ENCODE peak calls at places on chromosomes 5 and 9, in five cellular contexts. P is ACHN, D is NCI-H2029 treated with DMSO at 0.1 percent for 48 hours, I is T-cell, Q is HFFc6. W is an unnamed sample.

GRCh38 chr9:131853434-131853833 is 113.6 kb upstream of the RAPGEF1 start:
- DNase-seq in P (no peak), D (no peak), I (no peak), Q (no peak), W (no peak)

GRCh38 chr5:9835121-9835770 is 205.1 kb upstream of the TAS2R1 start:
- DNase-seq in P (no peak), D (no peak), I (no peak), Q (no peak), W (peak; percentile 42)

GRCh38 chr9:89631381-89631780 is 26.6 kb downstream of the GADD45G start:
- DNase-seq in P (no peak), D (no peak), I (no peak), Q (no peak), W (no peak)

GRCh38 chr5:177128551-177128976 is 5.0 kb upstream of the NSD1 start:
- DNase-seq in P (peak; percentile 15), D (no peak), I (no peak), Q (no peak), W (no peak)

GRCh38 chr5:392431-392988 is 50.5 kb upstream of the EXOC3 start:
- DNase-seq in P (no peak), D (no peak), I (peak; percentile 32), Q (no peak), W (peak; percentile 48)

GRCh38 chr5:147369742-147370374 is 135.0 kb downstream of the STK32A start:
- DNase-seq in P (peak; percentile 16), D (peak; percentile 6), I (no peak), Q (peak; percentile 22), W (no peak)

GRCh38 chr9:7234144-7234543 is 476.4 kb downstream of the KDM4C start:
- DNase-seq in P (peak; percentile 29), D (no peak), I (no peak), Q (peak; percentile 20), W (peak; percentile 84)

GRCh38 chr5:15008476-15008875 is 136.9 kb upstream of the ANKH start:
- DNase-seq in P (peak; percentile 89), D (peak; percentile 72), I (no peak), Q (peak; percentile 93), W (peak; percentile 52)

GRCh38 chr5:115329475-115329874 is 33.0 kb upstream of the CCDC112 start:
- DNase-seq in P (no peak), D (no peak), I (no peak), Q (no peak), W (peak; percentile 76)

GRCh38 chr5:169494383-169495251 is 89.0 kb upstream of the SPDL1 start:
- DNase-seq in P (no peak), D (no peak), I (no peak), Q (no peak), W (no peak)

GRCh38 chr5:132067451-132067850 is 6.1 kb upstream of the CSF2 start:
- DNase-seq in P (no peak), D (no peak), I (no peak), Q (no peak), W (no peak)

GRCh38 chr5:122701640-122702523 is 73.0 kb upstream of the SNX2 start:
- DNase-seq in P (no peak), D (no peak), I (no peak), Q (no peak), W (no peak)

GRCh38 chr5:61357745-61358144 is 25.7 kb downstream of the ZSWIM6 start:
- DNase-seq in P (no peak), D (no peak), I (no peak), Q (no peak), W (peak; percentile 34)

GRCh38 chr9:99385814-99386279 is 163.8 kb downstream of the SEC61B start:
- DNase-seq in P (no peak), D (no peak), I (no peak), Q (peak; percentile 39), W (no peak)

GRCh38 chr5:3854069-3854741 is 258.6 kb downstream of the IRX1 start:
- DNase-seq in P (no peak), D (no peak), I (no peak), Q (no peak), W (no peak)

GRCh38 chr9:121210536-121210935 is 8.9 kb upstream of the RAB14 start:
- DNase-seq in P (no peak), D (no peak), I (no peak), Q (no peak), W (no peak)

GRCh38 chr5:74141053-74141452 is 499.5 kb downstream of the ENC1 start:
- DNase-seq in P (peak; percentile 1), D (no peak), I (no peak), Q (peak; percentile 51), W (no peak)

GRCh38 chr5:137099651-137100050 is 399.5 kb downstream of the SPOCK1 start:
- DNase-seq in P (no peak), D (no peak), I (no peak), Q (no peak), W (no peak)

GRCh38 chr5:87081511-87082372 is 185.9 kb upstream of the RASA1 start:
- DNase-seq in P (no peak), D (no peak), I (no peak), Q (no peak), W (no peak)

GRCh38 chr9:79955300-79955699 is 383.5 kb downstream of the TLE4 start:
- DNase-seq in P (no peak), D (no peak), I (no peak), Q (no peak), W (no peak)

GRCh38 chr5:68406767-68407232 is 191.2 kb downstream of the PIK3R1 start:
- DNase-seq in P (no peak), D (no peak), I (no peak), Q (no peak), W (no peak)

GRCh38 chr9:69324549-69325401 is at the start of gene ENTREP1:
- DNase-seq in P (peak; percentile 44), D (peak; percentile 33), I (no peak), Q (no peak), W (peak; percentile 77)

GRCh38 chr5:141121563-141121962 is at the start of gene PCDHB4:
- DNase-seq in P (no peak), D (peak; percentile 37), I (no peak), Q (no peak), W (peak; percentile 51)

GRCh38 chr5:166342330-166342891 is 1949.0 kb upstream of the WWC1 start:
- DNase-seq in P (no peak), D (no peak), I (no peak), Q (no peak), W (no peak)

GRCh38 chr9:133305731-133306130 is 30.3 kb downstream of the SURF6 start:
- DNase-seq in P (no peak), D (no peak), I (no peak), Q (no peak), W (no peak)

GRCh38 chr5:177098103-177098771 is 11.5 kb downstream of the FGFR4 start:
- DNase-seq in P (no peak), D (no peak), I (no peak), Q (no peak), W (peak; percentile 32)

GRCh38 chr5:84382363-84383295 is 2.1 kb downstream of the EDIL3 start:
- DNase-seq in P (peak; percentile 69), D (no peak), I (no peak), Q (no peak), W (peak; percentile 69)

GRCh38 chr9:125190371-125190801 is 783 bp upstream of the PPP6C start:
- DNase-seq in P (no peak), D (no peak), I (no peak), Q (no peak), W (no peak)

GRCh38 chr5:63962345-63962744 is at the start of gene HTR1A:
- DNase-seq in P (no peak), D (no peak), I (no peak), Q (no peak), W (no peak)

GRCh38 chr5:132776077-132776931 is 735 bp downstream of the SEPTIN8 start:
- DNase-seq in P (peak; percentile 36), D (no peak), I (no peak), Q (no peak), W (peak; percentile 41)

GRCh38 chr5:176653986-176654385 is 6.7 kb downstream of the TSPAN17 start:
- DNase-seq in P (no peak), D (no peak), I (no peak), Q (no peak), W (no peak)